ENCODE peak calls at places on chromosomes 3 and 15, in six cellular contexts. K is HepG2, A is endothelial cell of umbilical vein, N is GM12878, Q is K562, H is A549. I is an unnamed sample.
A peak's percentile ranks its signal among the peaks of the same experiment; 100 is the strongest.

GRCh38 chr15:58852347-58852746 is 81.1 kb downstream of the SLTM start:
- DNase-seq in Q (no peak), H (peak; percentile 48), K (peak; percentile 42), N (no peak), A (no peak), I (no peak)

GRCh38 chr3:109257269-109257668 is 59.0 kb downstream of the DPPA2 start:
- DNase-seq in H (no peak), Q (no peak), K (no peak), A (peak; percentile 50), N (no peak), I (no peak)

GRCh38 chr3:177597325-177598109 is 400.2 kb upstream of the TBL1XR1 start:
- DNase-seq in H (no peak), Q (no peak), K (no peak), A (peak; percentile 65), N (no peak), I (peak; percentile 55)

GRCh38 chr15:96225642-96226259 is 104.7 kb upstream of the NR2F2 start:
- DNase-seq in H (no peak), N (no peak), K (peak; percentile 82), Q (no peak), A (no peak), I (no peak)

GRCh38 chr3:18625085-18625484 is 199.9 kb upstream of the SATB1 start:
- DNase-seq in N (no peak), A (no peak), H (no peak), K (no peak), Q (no peak), I (no peak)

GRCh38 chr3:69282191-69282590 is 103.7 kb downstream of the FRMD4B start:
- DNase-seq in N (no peak), H (no peak), Q (no peak), K (no peak), A (peak; percentile 34), I (no peak)

GRCh38 chr3:73827658-73828313 is 203.0 kb upstream of the PDZRN3 start:
- DNase-seq in K (no peak), H (no peak), Q (no peak), N (no peak), A (no peak), I (no peak)

GRCh38 chr3:7867587-7867986 is 634.0 kb upstream of the LMCD1 start:
- DNase-seq in N (no peak), Q (no peak), H (no peak), A (no peak), K (no peak), I (no peak)

GRCh38 chr3:138057384-138057783 is 47.4 kb downstream of the CLDN18 start:
- DNase-seq in Q (no peak), A (no peak), H (no peak), K (no peak), N (no peak), I (no peak)

GRCh38 chr3:138054057-138054456 is 44.1 kb downstream of the CLDN18 start:
- DNase-seq in H (no peak), A (no peak), N (no peak), K (no peak), Q (no peak), I (no peak)

GRCh38 chr3:138047596-138048195 is 37.7 kb downstream of the CLDN18 start:
- DNase-seq in Q (no peak), N (no peak), H (no peak), A (no peak), K (no peak), I (no peak)

GRCh38 chr3:138049157-138049919 is 39.4 kb downstream of the CLDN18 start:
- DNase-seq in Q (no peak), A (no peak), K (no peak), N (no peak), H (no peak), I (no peak)

DNA sequence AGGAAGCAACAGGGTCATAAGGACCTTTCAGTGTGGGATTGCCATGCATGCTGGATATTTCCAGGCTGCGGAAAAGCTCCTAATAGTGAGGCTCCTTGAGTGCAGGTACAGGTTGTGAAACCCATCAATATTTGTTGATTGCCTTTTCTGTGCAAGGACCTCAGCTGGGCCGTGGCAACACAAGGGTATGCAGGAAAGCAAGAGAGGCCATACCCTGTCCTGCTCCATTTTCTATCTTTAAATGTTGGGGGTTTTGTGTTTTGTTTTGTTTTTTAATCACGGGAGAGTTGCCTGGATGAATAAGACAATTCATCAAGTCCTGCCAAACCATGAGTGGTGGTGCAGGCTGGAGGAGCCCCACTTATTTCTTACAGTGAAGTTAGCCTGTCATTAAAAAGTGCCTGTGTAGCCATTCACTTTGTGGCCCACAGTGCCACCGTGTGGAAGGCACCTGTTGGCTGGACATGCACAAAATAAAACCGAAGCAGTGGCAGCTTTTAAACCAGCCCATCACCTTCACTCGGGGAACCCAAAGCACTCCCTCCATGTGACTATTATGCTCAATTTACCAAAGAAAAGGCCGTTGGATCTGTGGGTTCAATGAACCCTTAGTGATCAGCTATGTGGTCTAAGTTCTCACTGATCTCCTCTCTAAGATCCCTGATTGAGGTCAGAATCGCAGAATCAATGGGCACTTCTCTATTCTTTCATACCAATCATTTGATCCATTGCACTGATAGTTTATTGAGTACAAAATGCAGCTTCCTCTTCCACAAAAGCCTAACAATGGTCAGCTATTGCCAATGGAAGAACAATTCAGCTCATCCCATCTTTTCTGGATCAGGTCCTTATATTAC is 42.2 kb downstream of the CLDN18 start:
- DNase-seq in K (peak; percentile 28), H (peak; percentile 45), A (peak; percentile 38), Q (peak; percentile 10), N (no peak), I (peak; percentile 65)
- TF ChIP-seq MAX in K (no peak), H (no peak), A (no peak), Q (no peak), N (no peak), I (peak; percentile 44)

GRCh38 chr15:85030301-85031049 is 48.8 kb downstream of the PDE8A start:
- DNase-seq in A (peak; percentile 82), N (no peak), H (no peak), Q (no peak), K (no peak), I (no peak)
- TF ChIP-seq MYC in A (no peak), N (no peak), H (no peak), Q (no peak), K (no peak), I (no peak)

GRCh38 chr3:71228156-71228885 is 355.2 kb downstream of the FOXP1 start:
- DNase-seq in Q (no peak), K (no peak), N (no peak), A (no peak), H (no peak), I (no peak)
- TF ChIP-seq MAX in Q (no peak), K (no peak), N (no peak), A (no peak), H (no peak), I (no peak)

GRCh38 chr15:89656116-89656815 is 999 bp upstream of the KIF7 start:
- DNase-seq in K (no peak), Q (peak; percentile 6), N (no peak), H (no peak), A (no peak), I (no peak)

GRCh38 chr15:89654847-89655805 is at the start of gene KIF7:
- DNase-seq in Q (peak; percentile 87), N (no peak), A (peak; percentile 63), H (peak; percentile 42), K (peak; percentile 32), I (no peak)

GRCh38 chr15:89652666-89653065 is 2.6 kb downstream of the KIF7 start:
- DNase-seq in K (no peak), A (no peak), N (no peak), H (no peak), Q (no peak), I (no peak)

GRCh38 chr15:89653578-89653977 is 1.7 kb downstream of the KIF7 start:
- DNase-seq in K (no peak), H (no peak), A (no peak), Q (no peak), N (no peak), I (no peak)

DNA sequence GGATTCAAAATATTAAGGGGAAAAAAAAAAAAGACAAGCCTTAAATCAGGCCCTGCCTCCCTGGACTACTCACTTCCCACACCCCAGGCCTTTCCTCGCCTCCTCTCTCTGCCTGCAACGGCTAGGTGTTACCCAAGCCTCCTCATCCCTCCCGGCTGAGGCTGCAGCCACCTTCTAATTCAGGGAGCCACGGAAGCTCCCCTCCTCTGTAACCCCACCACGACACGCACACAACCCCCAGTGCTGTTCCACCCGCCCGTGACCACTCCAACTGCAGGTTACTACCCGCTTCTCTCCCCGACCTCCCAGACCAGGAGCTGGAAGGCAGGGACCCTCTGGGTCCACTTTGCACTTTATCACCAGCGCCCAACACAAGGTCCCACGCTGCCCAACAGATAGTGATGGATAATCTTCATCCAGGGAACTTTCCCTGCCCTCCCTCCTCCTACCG is 931 bp downstream of the KIF7 start:
- DNase-seq in A (no peak), N (no peak), H (no peak), K (no peak), Q (no peak), I (no peak)
- TF ChIP-seq MYC in A (no peak), N (no peak), H (no peak), K (no peak), Q (no peak), I (no peak)

DNA sequence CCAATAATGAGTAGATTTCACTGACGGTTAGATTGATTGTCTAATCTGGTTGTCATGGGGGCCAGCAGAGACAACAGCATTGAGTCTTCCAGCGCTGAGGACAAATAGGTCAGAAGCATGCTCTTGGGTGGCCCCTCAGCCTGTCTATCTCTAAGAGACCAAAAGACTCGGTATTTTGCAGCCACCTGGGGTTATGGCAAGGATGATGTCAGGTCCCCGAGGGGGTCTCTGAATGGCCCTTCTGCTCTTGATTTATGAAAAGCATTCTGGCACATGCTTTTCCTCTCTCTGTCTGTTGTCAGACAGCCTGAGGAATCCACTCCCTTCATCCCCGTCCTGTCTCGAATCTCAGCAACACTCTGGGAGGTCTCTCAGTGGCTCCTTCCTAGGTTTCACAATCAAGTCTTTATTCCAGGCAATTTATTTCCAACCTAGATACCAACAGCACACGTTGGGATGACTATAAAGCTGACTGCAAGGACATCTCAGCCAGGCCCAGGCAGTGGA is 156.7 kb upstream of the RGMA start:
- DNase-seq in N (no peak), K (no peak), Q (no peak), H (no peak), A (no peak), I (no peak)
- TF ChIP-seq MAX in N (no peak), K (no peak), Q (no peak), H (no peak), A (no peak), I (no peak)

DNA sequence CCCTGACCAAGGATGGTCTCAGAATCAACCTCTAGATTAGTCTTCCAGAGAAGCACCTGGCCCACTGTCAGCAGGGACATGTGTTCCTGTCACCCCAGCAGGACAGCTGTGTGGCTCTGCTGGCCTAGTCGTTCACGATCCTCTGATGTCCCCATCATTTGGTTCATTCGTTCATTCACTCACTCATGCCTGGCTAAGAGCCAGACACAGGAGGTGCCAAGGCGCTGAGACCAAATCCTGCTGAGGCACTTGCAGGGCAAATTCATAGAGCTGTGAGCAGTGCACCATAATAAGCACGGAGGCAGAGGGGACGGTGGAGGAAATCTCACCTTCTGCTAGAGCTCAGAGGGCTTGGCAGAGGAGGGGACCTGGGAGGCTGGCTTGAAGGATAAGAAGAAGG is 49.9 kb upstream of the FGD5 start:
- DNase-seq in Q (no peak), H (no peak), N (no peak), A (no peak), K (no peak), I (no peak)
- TF ChIP-seq MYC in Q (no peak), H (no peak), N (no peak), A (no peak), K (no peak), I (no peak)

GRCh38 chr3:184850201-184850600 is 38.2 kb downstream of the VPS8 start:
- DNase-seq in N (no peak), H (no peak), K (no peak), Q (no peak), A (no peak), I (no peak)
- TF ChIP-seq MAX in N (no peak), H (no peak), K (no peak), Q (no peak), A (no peak), I (no peak)

I was measured in NB4.